ENCODE peak calls at places on chromosomes 5 and 9, in four cellular contexts. Z is foreskin fibroblast, Q is AG10803, M is breast epithelium. W is an unnamed sample.

GRCh38 chr5:178982941-178983340 is 12.2 kb downstream of the GRM6 start:
- DNase-seq in Z (no peak), Q (no peak), M (no peak), W (no peak)

GRCh38 chr5:4868140-4868735 is 271.9 kb upstream of the ADAMTS16 start:
- DNase-seq in Z (peak), Q (peak), M (no peak), W (peak)

GRCh38 chr5:14364576-14365472 is 216.8 kb upstream of the OTULINL start:
- DNase-seq in Z (no peak), Q (no peak), M (no peak), W (no peak)

GRCh38 chr5:77356740-77357139 is 135.4 kb downstream of the WDR41 start:
- DNase-seq in Z (peak), Q (peak), M (no peak), W (no peak)

GRCh38 chr5:1185652-1186350 is 15.6 kb upstream of the SLC6A19 start:
- DNase-seq in Z (no peak), Q (no peak), M (no peak), W (peak)

GRCh38 chr5:88803309-88803708 is 79.7 kb downstream of the MEF2C start:
- DNase-seq in Z (no peak), Q (no peak), M (no peak), W (no peak)

GRCh38 chr5:87121315-87122170 is 146.1 kb upstream of the RASA1 start:
- DNase-seq in Z (peak), Q (peak), M (peak), W (no peak)

GRCh38 chr5:103582364-103582763 is 19.8 kb upstream of the NUDT12 start:
- DNase-seq in Z (no peak), Q (peak), M (no peak), W (no peak)

GRCh38 chr9:73118898-73119554 is 32.6 kb upstream of the ANXA1 start:
- DNase-seq in Z (peak), Q (peak), M (no peak), W (no peak)

GRCh38 chr5:37886207-37886905 is 46.5 kb upstream of the GDNF start:
- DNase-seq in Z (no peak), Q (no peak), M (no peak), W (no peak)

GRCh38 chr5:131634666-131634995 is 398 bp downstream of the RAPGEF6 start:
- DNase-seq in Z (no peak), Q (peak), M (peak), W (no peak)

GRCh38 chr5:39992617-39993203 is 567.9 kb upstream of the DAB2 start:
- DNase-seq in Z (peak), Q (no peak), M (no peak), W (no peak)

GRCh38 chr9:16901589-16901988 is 31.1 kb upstream of the BNC2 start:
- DNase-seq in Z (peak), Q (peak), M (no peak), W (no peak)

GRCh38 chr9:89608646-89609335 is 4.0 kb downstream of the GADD45G start:
- DNase-seq in Z (no peak), Q (no peak), M (no peak), W (no peak)

GRCh38 chr5:66814146-66814991 is 218.2 kb downstream of the MAST4 start:
- DNase-seq in Z (peak), Q (peak), M (no peak), W (no peak)

GRCh38 chr5:84255318-84255717 is 129.4 kb downstream of the EDIL3 start:
- DNase-seq in Z (no peak), Q (peak), M (no peak), W (no peak)

GRCh38 chr5:59117320-59117719 is 534.4 kb downstream of the RAB3C start:
- DNase-seq in Z (no peak), Q (no peak), M (no peak), W (no peak)

GRCh38 chr5:141260458-141261237 is 15.5 kb downstream of the PCDHB15 start:
- DNase-seq in Z (no peak), Q (no peak), M (no peak), W (no peak)

GRCh38 chr5:176596689-176597416 is 13.1 kb downstream of the GPRIN1 start:
- DNase-seq in Z (peak), Q (peak), M (no peak), W (no peak)

DNA sequence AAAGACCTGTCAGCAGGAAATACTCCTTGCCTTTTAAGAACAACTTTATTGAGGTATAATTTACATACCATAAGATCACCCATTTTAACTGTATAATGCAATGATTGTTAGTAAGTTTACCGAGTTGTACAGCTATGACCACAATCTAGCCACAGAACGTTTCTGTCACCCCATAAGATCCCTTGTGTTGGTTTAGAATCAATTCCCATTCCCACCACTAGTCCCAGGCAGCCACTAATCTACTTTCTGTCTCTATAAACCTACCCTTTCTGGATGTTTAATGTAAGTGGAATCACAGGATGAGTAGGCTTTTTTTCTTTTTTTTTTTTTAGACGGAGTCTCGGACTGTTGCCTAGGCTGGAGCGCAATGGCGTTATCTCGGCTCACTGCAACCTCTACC is 4.4 kb downstream of the GPR107 start:
- DNase-seq in Z (no peak), Q (no peak), M (no peak), W (no peak)
- TF ChIP-seq CTCF in Z (no peak), Q (peak), M (no peak), W (no peak)

GRCh38 chr5:172666251-172666650 is 25.2 kb downstream of the NEURL1B start:
- DNase-seq in Z (no peak), Q (peak), M (no peak), W (no peak)
- TF ChIP-seq CTCF in Z (no peak), Q (no peak), M (no peak), W (no peak)

DNA sequence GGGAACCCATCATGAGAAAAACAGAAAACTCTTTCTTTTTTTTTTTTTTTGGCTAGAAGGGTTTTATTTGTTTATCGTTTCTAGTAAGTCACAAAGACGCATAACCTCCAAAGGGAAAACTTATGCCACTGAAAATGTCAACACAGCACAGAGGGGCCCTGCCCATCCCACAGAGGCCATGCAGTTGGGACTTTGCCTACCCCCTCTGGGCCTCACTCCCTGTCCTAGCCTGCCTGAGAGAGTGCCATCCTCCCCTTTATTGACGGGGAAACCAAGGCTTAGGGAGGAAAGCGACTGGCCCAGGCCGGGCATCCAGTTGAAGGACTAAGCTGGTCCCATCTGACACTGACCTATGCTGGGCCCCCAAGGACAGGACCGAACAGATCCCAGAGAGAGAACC is 74.7 kb downstream of the VAV2 start:
- DNase-seq in Z (no peak), Q (no peak), M (no peak), W (no peak)
- TF ChIP-seq CTCF in Z (no peak), Q (no peak), M (no peak), W (no peak)

DNA sequence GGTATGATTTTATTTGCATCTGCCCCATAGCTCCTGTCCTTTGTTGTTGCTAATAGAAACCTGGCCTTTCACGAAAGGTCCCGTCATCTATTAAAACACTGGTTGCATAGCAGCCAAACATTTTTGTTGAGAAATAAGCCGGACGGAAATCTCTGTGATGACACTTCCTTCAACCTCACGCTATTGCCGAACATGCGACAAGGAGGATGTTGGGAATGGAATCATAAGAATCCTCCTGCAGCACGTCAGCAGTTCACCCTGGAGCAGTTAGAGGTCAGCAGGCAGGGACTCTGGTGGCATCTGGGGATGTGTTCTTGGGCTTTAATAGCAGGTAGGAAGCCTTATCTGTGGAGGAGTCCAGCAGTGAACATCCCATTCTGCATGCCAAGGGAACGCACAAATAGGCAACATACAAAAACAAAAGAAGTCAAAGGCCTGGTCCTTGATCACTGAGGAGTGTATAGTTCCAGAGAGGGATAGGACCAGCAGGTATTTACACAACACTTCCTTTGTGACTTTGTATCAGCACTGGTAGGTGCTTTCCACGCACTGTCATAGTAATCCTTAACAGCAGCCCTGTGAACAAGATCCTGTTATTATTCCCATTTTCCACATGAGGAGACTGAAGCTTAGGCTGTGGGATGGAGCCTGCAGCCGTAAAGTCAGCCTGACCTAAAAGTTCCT is 33.4 kb downstream of the ARHGAP26 start:
- DNase-seq in Z (no peak), Q (peak), M (peak), W (no peak)
- TF ChIP-seq CTCF in Z (no peak), Q (no peak), M (no peak), W (no peak)

DNA sequence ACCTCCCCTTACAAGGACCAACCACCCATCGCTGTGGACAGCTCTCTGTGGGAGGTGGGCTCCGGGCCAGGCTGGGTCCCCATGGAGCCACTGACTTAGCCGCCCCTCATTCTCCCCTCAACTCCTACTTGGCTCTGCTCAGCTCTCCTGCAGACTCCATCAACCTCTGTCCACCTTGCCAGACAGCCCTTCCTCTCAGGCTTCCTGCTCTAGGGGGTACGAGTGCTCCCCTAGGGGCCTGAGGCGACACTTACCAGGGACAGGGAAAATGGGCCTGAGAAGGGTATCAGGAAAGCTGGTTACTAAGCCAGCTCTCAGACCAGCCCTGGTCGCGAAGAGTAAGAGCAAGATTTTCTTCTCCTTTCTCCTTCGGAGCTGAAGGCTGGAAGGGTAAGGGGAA is 43.9 kb downstream of the SHB start:
- DNase-seq in Z (no peak), Q (no peak), M (no peak), W (no peak)
- TF ChIP-seq CTCF in Z (no peak), Q (no peak), M (no peak), W (no peak)

DNA sequence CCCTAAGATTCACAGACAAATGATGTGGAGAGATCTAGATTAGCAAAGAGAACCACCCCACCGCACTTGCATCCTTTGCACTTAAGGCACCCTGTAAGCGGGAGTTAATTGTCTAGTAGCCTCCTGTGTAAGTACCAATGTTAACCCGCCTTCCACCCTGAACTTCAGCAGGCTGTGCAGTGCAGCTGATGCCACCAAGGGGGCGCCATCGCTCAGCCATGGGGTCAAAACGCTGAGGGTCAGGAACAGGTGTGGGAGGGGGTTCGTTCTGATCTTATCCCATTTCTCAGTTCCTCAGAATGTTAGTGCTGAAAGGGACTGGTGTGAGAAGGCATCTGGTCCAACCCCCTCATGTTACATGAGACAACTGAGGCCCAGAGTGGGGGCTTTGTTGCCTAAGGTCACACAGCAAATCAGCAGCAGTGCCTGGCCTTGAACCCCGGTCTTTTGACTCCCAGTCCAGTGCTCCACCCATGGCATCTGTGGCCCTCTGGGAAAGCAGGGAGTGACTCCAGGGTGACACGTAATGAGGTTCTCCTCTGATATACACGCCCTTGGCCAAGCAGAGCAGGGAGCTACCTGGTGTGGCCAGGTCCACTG is 57.3 kb downstream of the CYFIP2 start:
- DNase-seq in Z (no peak), Q (no peak), M (no peak), W (no peak)
- TF ChIP-seq CTCF in Z (no peak), Q (peak), M (no peak), W (no peak)

GRCh38 chr9:34501889-34502425 is 20.8 kb downstream of the ENHO start:
- DNase-seq in Z (peak), Q (peak), M (peak), W (peak)
- TF ChIP-seq CTCF in Z (no peak), Q (peak), M (no peak), W (no peak)

W was measured in pancreas.